ENCODE peak calls at places on chromosomes 16 and 17, in four cellular contexts. T is HepG2, O is K562, M is HCT116. H is an unnamed sample.

GRCh38 chr17:32819035-32819434 is 57.9 kb downstream of the MYO1D start:
- DNase-seq in O (peak), T (no peak), M (no peak), H (no peak)

GRCh38 chr17:79721993-79722671 is 8.6 kb upstream of the ENPP7 start:
- DNase-seq in O (peak), M (no peak), T (peak), H (no peak)

GRCh38 chr16:76668207-76668725 is 391.1 kb downstream of the CNTNAP4 start:
- DNase-seq in O (peak), T (peak), M (no peak), H (no peak)

GRCh38 chr17:21170829-21171228 is 43.1 kb downstream of the TMEM11 start:
- DNase-seq in O (no peak), T (no peak), M (no peak), H (no peak)

GRCh38 chr17:17075037-17075755 is 32.9 kb downstream of the MPRIP start:
- DNase-seq in T (no peak), O (no peak), M (no peak), H (no peak)

GRCh38 chr17:79213305-79213704 is 138.7 kb downstream of the ENGASE start:
- DNase-seq in O (no peak), T (no peak), M (no peak), H (no peak)

GRCh38 chr16:11203111-11203623 is 52.8 kb downstream of the SOCS1 start:
- DNase-seq in T (no peak), M (no peak), O (no peak), H (no peak)

GRCh38 chr16:14530046-14530445 is 100.0 kb downstream of the PARN start:
- DNase-seq in T (no peak), O (no peak), M (no peak), H (no peak)

GRCh38 chr16:48892884-48893283 is 282.9 kb upstream of the N4BP1 start:
- DNase-seq in M (peak), T (no peak), O (peak), H (no peak)

GRCh38 chr16:67883872-67884261 is 818 bp upstream of the NRN1L start:
- DNase-seq in M (peak), O (peak), T (peak), H (no peak)

GRCh38 chr17:4956493-4957061 is 5.7 kb downstream of the ENO3 start:
- DNase-seq in M (no peak), O (peak), T (no peak), H (no peak)

GRCh38 chr16:1535391-1536291 is 2.2 kb downstream of the TMEM204 start:
- DNase-seq in T (no peak), O (peak), M (no peak), H (no peak)

GRCh38 chr16:77431131-77431670 is 3.6 kb downstream of the ADAMTS18 start:
- DNase-seq in O (no peak), T (no peak), M (no peak), H (no peak)

GRCh38 chr17:56595831-56596740 is 2.6 kb downstream of the NOG start:
- DNase-seq in T (no peak), M (no peak), O (no peak), H (no peak)

GRCh38 chr17:80790021-80790765 is 201.4 kb upstream of the CHMP6 start:
- DNase-seq in M (no peak), T (no peak), O (no peak), H (no peak)

GRCh38 chr16:78490847-78491246 is 391.4 kb downstream of the WWOX start:
- DNase-seq in O (no peak), M (no peak), T (no peak), H (no peak)

GRCh38 chr17:79036609-79037008 is 12.6 kb downstream of the C1QTNF1 start:
- DNase-seq in T (no peak), O (no peak), M (no peak), H (peak)

GRCh38 chr17:39016193-39017153 is 49.3 kb upstream of the FBXO47 start:
- DNase-seq in O (no peak), T (no peak), M (no peak), H (no peak)

GRCh38 chr16:68363847-68364600 is 53.2 kb downstream of the PRMT7 start:
- DNase-seq in O (no peak), T (peak), M (no peak), H (no peak)

GRCh38 chr17:67139784-67140665 is 95.7 kb downstream of the CACNG1 start:
- DNase-seq in T (peak), O (no peak), M (no peak), H (no peak)

GRCh38 chr17:45896803-45897693 is 2.7 kb downstream of the MAPT start:
- DNase-seq in T (no peak), M (no peak), O (no peak), H (no peak)

GRCh38 chr16:30490210-30490609 is 17.7 kb downstream of the ITGAL start:
- DNase-seq in M (no peak), O (no peak), T (no peak), H (no peak)

GRCh38 chr17:59542960-59543635 is 22.3 kb upstream of the DHX40 start:
- DNase-seq in M (no peak), O (no peak), T (no peak), H (no peak)

GRCh38 chr17:7837375-7838290 is 3.6 kb downstream of the KDM6B start:
- DNase-seq in M (no peak), O (no peak), T (peak), H (no peak)

GRCh38 chr16:9836118-9836736 is 346.0 kb downstream of the GRIN2A start:
- DNase-seq in M (no peak), O (peak), T (no peak), H (no peak)

GRCh38 chr17:39674702-39675389 is 6.6 kb downstream of the PNMT start:
- DNase-seq in M (no peak), O (peak), T (peak), H (no peak)

GRCh38 chr17:4858880-4859260 is 25.7 kb downstream of the MINK1 start:
- DNase-seq in M (no peak), O (no peak), T (no peak), H (no peak)

GRCh38 chr16:29862383-29862883 is 593 bp downstream of the CDIPT start:
- DNase-seq in O (peak), M (no peak), T (no peak), H (no peak)

DNA sequence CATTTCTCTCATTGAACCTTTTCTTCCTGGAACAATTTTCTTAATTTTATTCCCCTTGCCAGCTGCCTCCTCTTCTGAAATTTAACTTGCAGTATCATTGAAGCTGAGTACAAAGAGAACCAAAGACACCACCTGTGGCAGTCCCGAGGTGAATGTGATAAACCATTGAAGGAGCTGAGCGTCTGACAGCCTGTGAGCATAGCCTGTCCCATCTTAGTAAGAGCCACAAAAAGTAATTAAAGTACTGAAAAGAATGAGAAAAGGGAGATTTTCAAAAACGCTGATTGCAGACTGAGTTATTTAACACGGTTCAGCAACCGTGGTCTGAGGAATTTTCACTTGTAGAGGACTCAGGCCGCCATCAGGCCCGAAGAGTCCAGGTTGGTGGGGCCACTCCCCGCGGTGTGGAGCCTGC is 27.2 kb upstream of the ST6GALNAC1 start:
- DNase-seq in M (no peak), T (no peak), O (no peak), H (no peak)
- TF ChIP-seq TCF7L2 in M (no peak), T (no peak), O (no peak), H (no peak)

DNA sequence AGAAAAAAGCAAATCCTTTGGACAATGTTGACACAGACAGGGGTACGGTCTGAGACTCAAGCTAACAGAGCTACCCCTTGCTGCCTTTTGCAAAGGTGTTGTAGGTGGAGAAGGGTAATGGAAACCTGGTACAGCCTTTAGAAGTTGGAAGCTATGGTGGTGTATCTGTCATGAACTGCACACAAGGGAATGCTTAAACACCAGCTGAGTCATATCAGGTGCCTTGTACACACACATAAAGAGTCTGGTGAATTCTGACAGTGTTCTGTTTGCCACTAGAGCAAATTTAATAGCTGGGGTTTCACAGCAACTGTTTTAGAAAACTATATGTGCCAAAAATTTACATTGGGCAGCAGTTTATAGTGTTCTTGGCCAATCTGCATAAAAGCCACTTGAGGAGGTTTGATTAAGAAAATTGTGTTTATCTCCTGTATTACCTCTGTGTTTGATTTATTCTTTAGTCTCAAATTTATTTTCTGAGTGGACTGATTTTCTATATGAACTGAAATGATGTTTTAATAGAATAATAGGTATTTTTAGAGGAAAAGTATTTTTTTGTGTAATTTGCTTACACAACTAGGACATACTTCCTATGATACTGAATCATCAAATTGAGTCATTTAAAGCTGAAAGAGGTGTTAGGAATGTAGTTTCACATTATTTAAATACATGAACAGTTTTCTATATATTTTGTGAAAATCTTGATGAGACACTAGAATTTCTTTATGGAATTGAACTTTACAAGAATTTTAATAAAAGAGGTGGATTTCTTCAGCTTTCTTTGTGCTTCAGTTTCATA is 136.9 kb downstream of the MAP2K6 start:
- DNase-seq in M (no peak), O (no peak), T (no peak), H (no peak)
- H3K27ac ChIP-seq in M (no peak), O (no peak), T (no peak), H (no peak)

GRCh38 chr17:82649501-82650261 is 1.4 kb upstream of the WDR45B start:
- DNase-seq in O (no peak), M (no peak), T (no peak), H (no peak)

GRCh38 chr17:82648761-82649474 is 674 bp upstream of the WDR45B start:
- DNase-seq in T (no peak), O (peak), M (no peak), H (no peak)

GRCh38 chr17:82648165-82648668 is at the start of gene WDR45B:
- DNase-seq in M (peak), T (peak), O (peak), H (peak)

GRCh38 chr17:82645516-82645915 is 2.7 kb downstream of the WDR45B start:
- DNase-seq in T (no peak), O (no peak), M (no peak), H (no peak)

DNA sequence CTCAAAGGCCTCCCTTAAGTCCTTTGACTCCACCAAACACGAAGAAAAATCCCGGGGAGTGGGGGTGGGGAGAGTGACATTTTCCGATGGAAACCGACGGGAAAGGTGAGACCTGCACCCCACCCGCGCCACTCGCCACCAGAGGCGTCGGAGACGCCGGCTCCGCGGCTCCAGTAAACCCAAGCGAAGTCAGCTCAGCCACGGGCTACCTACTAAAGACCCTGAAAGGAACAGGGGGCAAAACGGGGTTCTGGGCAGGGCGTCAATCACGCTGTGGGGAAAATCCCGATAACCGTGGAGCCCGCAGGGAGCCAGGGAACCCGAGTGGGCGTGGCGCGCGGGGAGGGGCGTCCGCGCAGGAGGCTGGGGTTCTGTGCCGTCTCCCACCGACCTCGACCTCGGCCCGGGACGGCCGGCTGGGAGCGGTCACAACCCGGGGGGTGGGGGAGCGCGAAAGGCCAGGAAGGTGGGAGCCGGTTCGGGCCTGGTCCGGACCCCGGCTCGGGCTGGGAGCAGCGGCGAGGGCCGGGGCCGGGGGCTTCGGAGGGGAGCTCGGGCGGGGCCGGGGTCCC is 565 bp downstream of the WDR45B start:
- DNase-seq in M (no peak), O (peak), T (no peak), H (no peak)
- TF ChIP-seq TCF7L2 in M (no peak), O (no peak), T (no peak), H (no peak)

GRCh38 chr16:3099732-3100499 is 822 bp upstream of the ZSCAN10 start:
- DNase-seq in M (peak), O (peak), T (peak), H (no peak)
- H3K27ac ChIP-seq in M (peak), O (peak), T (no peak), H (peak)

GRCh38 chr16:88744520-88744835 is 38.2 kb downstream of the CTU2 start:
- DNase-seq in O (no peak), T (no peak), M (no peak), H (no peak)

GRCh38 chr16:88746511-88746910 is 38.5 kb downstream of the PIEZO1 start:
- DNase-seq in O (no peak), M (no peak), T (no peak), H (no peak)

GRCh38 chr16:88742896-88743605 is 36.7 kb downstream of the CTU2 start:
- DNase-seq in M (no peak), T (no peak), O (no peak), H (no peak)

GRCh38 chr16:88743693-88744519 is 37.6 kb downstream of the CTU2 start:
- DNase-seq in M (peak), O (peak), T (peak), H (no peak)

GRCh38 chr16:88744839-88745521 is 38.7 kb downstream of the CTU2 start:
- DNase-seq in T (no peak), M (no peak), O (no peak), H (no peak)
- TF ChIP-seq TCF7L2 in T (no peak), M (no peak), O (no peak), H (no peak)

GRCh38 chr16:85444879-85445778 is 168.0 kb upstream of the GSE1 start:
- DNase-seq in M (no peak), O (peak), T (no peak), H (no peak)
- H3K27ac ChIP-seq in M (no peak), O (no peak), T (no peak), H (no peak)

GRCh38 chr17:73489991-73490390 is 154.3 kb downstream of the SDK2 start:
- DNase-seq in O (no peak), M (no peak), T (no peak), H (no peak)

GRCh38 chr17:73492125-73492801 is 152.0 kb downstream of the SDK2 start:
- DNase-seq in M (no peak), T (no peak), O (no peak), H (no peak)

GRCh38 chr17:73491648-73492047 is 152.6 kb downstream of the SDK2 start:
- DNase-seq in O (no peak), M (no peak), T (no peak), H (no peak)

GRCh38 chr17:73489333-73489732 is 154.9 kb downstream of the SDK2 start:
- DNase-seq in T (no peak), O (no peak), M (no peak), H (no peak)

DNA sequence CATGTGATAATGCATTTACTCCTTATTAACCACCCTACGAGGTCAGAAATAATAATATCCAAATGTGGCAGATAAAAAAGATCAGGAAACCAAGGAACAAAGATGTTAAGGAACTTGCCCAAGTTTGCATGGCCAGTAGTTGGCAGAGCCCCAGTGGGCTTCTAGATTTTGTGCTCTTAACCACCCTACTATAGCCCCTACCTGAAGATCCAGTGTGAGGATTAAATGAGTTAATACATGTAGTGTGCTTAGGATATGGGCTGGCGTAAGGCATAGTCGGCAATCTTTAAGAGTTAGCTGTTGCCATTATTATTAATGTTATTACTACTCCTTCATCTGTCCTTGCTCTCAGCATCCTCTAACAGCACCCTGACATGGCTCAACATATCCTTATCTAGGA is 153.4 kb downstream of the SDK2 start:
- DNase-seq in T (no peak), M (no peak), O (no peak), H (no peak)
- TF ChIP-seq TCF7L2 in T (no peak), M (no peak), O (no peak), H (no peak)